ENCODE peak calls at places on chromosomes 3 and 15, in seven cellular contexts. E, U, X, B, Y, O and Z are unnamed samples.

GRCh38 chr15:79811406-79812405 is 85.1 kb downstream of the MTHFS start:
- DNase-seq in B (peak; percentile 73), E (no peak), O (peak; percentile 77), Y (peak; percentile 39), X (peak; percentile 88), U (no peak), Z (peak; percentile 80)

GRCh38 chr3:49377483-49377882 is 19.3 kb upstream of the GPX1 start:
- DNase-seq in Y (peak; percentile 85), O (no peak), E (peak; percentile 17), X (peak; percentile 59), B (no peak), U (peak; percentile 81), Z (peak; percentile 71)

GRCh38 chr3:54891540-54891897 is 36.3 kb downstream of the LRTM1 start:
- DNase-seq in E (no peak), X (peak; percentile 95), O (peak; percentile 71), U (no peak), B (peak; percentile 94), Y (peak; percentile 96), Z (peak; percentile 96)

GRCh38 chr3:177104299-177104992 is 92.8 kb downstream of the TBL1XR1 start:
- DNase-seq in U (no peak), X (peak; percentile 36), Y (no peak), B (no peak), O (no peak), E (no peak), Z (no peak)

GRCh38 chr3:60594025-60594424 is 657.2 kb downstream of the FHIT start:
- DNase-seq in U (no peak), Y (peak; percentile 75), O (peak; percentile 79), X (peak; percentile 53), E (no peak), B (peak; percentile 62), Z (peak; percentile 75)

GRCh38 chr3:125212509-125213372 is at the start of gene SLC12A8:
- DNase-seq in O (no peak), U (no peak), X (no peak), E (no peak), B (peak; percentile 47), Y (no peak), Z (no peak)

GRCh38 chr3:34078418-34078817 is 280.0 kb downstream of the PDCD6IP start:
- DNase-seq in U (no peak), O (no peak), B (no peak), X (no peak), Y (no peak), E (no peak), Z (no peak)

GRCh38 chr3:139005356-139005993 is 593 bp downstream of the PRR23A start:
- DNase-seq in U (no peak), X (no peak), O (no peak), Y (no peak), B (no peak), E (no peak), Z (no peak)

GRCh38 chr3:149898771-149899170 is 71.9 kb downstream of the PFN2 start:
- DNase-seq in B (peak; percentile 5), X (peak; percentile 88), Y (peak; percentile 80), U (no peak), O (no peak), E (no peak), Z (peak; percentile 30)

GRCh38 chr3:128278761-128279593 is 125.7 kb downstream of the EEFSEC start:
- DNase-seq in B (peak; percentile 80), E (no peak), O (peak; percentile 79), U (no peak), X (peak; percentile 89), Y (peak; percentile 68), Z (peak; percentile 90)

GRCh38 chr15:92709064-92709463 is 53.5 kb upstream of the FAM174B start:
- DNase-seq in Y (no peak), E (no peak), U (no peak), O (no peak), X (peak; percentile 23), B (no peak), Z (no peak)

GRCh38 chr3:132997404-132997803 is 40.8 kb upstream of the TMEM108 start:
- DNase-seq in U (no peak), X (no peak), O (no peak), Y (no peak), B (no peak), E (no peak), Z (no peak)

GRCh38 chr15:40325700-40326099 is 2.2 kb downstream of the INAFM2 start:
- DNase-seq in U (no peak), X (no peak), Y (no peak), E (no peak), B (no peak), O (no peak), Z (no peak)

GRCh38 chr3:128426128-128426921 is 40.4 kb downstream of the DNAJB8 start:
- DNase-seq in B (peak; percentile 79), O (no peak), E (peak; percentile 58), X (peak; percentile 23), Y (peak; percentile 16), U (no peak), Z (peak; percentile 12)

GRCh38 chr3:59607628-59608027 is 557.8 kb upstream of the CFAP20DC start:
- DNase-seq in E (no peak), X (peak; percentile 6), U (no peak), Y (peak; percentile 5), B (peak; percentile 23), O (no peak), Z (peak; percentile 42)

GRCh38 chr3:178146406-178146831 is 389.8 kb upstream of the KCNMB2 start:
- DNase-seq in B (no peak), U (no peak), X (no peak), Y (no peak), O (no peak), E (no peak), Z (peak; percentile 42)

GRCh38 chr3:169699536-169700050 is 36.1 kb upstream of the MECOM start:
- DNase-seq in Y (peak; percentile 64), O (peak; percentile 53), X (peak; percentile 85), U (no peak), B (no peak), E (no peak), Z (no peak)

GRCh38 chr3:11405323-11405722 is 133.1 kb downstream of the ATG7 start:
- DNase-seq in X (no peak), E (no peak), U (no peak), B (no peak), O (no peak), Y (no peak), Z (no peak)
- H3K4me3 ChIP-seq in X (no peak overlapping the region), E (no peak overlapping the region), U (no peak overlapping the region), B (no peak overlapping the region), O (no peak overlapping the region), Y (no peak overlapping the region), Z (no peak overlapping the region)

DNA sequence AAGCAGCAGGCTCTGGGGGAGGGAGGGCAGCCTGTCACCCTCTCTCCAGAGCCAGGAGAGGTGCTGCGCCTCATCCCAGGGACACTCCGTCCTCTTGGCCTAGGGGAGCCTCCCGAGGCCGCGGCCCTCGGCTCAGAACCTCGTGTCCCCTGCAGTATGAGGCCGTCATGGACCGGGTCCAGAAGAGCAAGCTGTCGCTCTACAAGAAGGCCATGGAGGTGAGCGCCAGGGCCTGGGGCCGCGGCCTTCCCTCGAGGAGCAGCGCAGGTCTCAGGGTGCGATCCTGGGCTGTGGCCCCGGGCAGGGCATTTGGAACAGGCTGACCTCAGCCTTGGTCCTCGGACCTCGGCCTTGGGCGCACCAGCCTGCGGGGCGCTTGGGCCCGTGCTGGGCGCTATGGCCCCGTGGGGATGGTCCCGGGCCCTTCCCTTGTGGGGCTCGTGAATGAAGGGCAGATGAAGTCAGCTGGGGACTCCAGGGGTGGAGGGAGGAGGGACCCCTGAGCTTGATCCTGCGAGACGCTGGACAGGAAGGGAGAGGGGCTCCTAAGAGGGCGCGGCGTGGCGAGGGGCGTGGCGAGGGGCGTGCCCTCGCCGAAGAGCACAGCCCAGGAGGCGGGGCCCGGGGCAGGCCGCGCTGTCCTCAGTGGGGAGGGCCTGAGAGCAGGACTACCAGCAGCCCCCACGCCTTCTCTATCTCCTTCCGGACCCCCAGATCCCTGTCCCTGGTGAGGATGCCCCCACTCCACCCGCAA is 32.9 kb downstream of the PSTPIP1 start:
- DNase-seq in U (no peak), E (no peak), Y (no peak), O (peak; percentile 44), B (no peak), X (no peak), Z (no peak)
- H3K4me3 ChIP-seq in U (no peak overlapping the region), E (no peak overlapping the region), Y (peak overlapping the region; percentile 30), O (no peak overlapping the region), B (no peak overlapping the region), X (peak overlapping the region; percentile 37), Z (no peak overlapping the region)

DNA sequence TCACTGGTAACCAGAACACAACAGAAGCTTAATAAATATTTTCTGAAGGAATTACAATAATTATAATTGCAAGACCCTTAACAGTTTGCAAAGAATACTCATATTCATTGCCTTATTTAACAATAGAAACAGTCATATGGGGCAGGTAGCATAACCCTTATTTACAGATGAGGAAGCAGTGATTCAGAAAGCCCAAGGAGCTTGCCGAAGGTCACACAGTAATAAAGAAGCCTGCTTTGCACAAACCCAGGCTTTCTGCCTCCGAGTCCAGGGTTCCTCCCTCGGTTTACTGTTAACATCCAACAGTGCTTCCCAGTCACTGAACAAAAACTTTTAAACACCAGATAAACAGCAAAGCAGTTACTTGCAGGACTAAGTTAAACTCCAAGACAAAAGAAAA is 35.3 kb downstream of the SRGAP3 start:
- DNase-seq in O (no peak), X (no peak), B (no peak), U (no peak), Y (no peak), E (no peak), Z (no peak)
- H3K4me3 ChIP-seq in O (no peak overlapping the region), X (no peak overlapping the region), B (no peak overlapping the region), U (no peak overlapping the region), Y (no peak overlapping the region), E (no peak overlapping the region), Z (no peak overlapping the region)

GRCh38 chr3:13021141-13021933 is 51.9 kb downstream of the IQSEC1 start:
- DNase-seq in O (peak; percentile 44), X (no peak), U (no peak), Y (peak; percentile 18), E (no peak), B (no peak), Z (no peak)

GRCh38 chr3:13020159-13020558 is 53.1 kb downstream of the IQSEC1 start:
- DNase-seq in Y (no peak), B (no peak), E (no peak), O (peak; percentile 45), U (no peak), X (no peak), Z (no peak)

GRCh38 chr3:13023251-13024055 is 49.8 kb downstream of the IQSEC1 start:
- DNase-seq in X (no peak), Y (peak; percentile 75), B (no peak), E (no peak), U (no peak), O (peak; percentile 50), Z (no peak)

GRCh38 chr3:13022348-13023250 is 50.6 kb downstream of the IQSEC1 start:
- DNase-seq in E (no peak), O (peak; percentile 93), U (no peak), B (peak; percentile 81), Y (peak; percentile 88), X (peak; percentile 85), Z (peak; percentile 75)

DNA sequence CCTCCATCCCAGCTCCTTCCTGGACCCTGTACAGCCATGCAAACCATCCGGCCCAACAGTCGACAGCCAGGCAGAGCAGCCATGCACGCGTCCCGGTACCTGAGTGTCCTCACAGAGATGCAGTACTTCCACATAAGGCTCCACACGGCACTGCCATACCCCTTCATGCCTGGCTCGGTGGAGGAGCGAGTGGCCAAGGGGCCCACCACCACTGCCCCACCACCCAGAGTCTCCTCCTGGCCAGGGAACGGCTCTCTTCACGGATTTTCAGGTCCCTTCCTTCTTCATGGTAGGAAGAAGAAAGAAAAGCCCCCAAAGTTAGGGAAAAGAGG is 51.3 kb downstream of the IQSEC1 start:
- DNase-seq in B (no peak), X (no peak), O (peak; percentile 47), U (no peak), Y (peak; percentile 11), E (no peak), Z (no peak)
- H3K4me3 ChIP-seq in B (no peak overlapping the region), X (no peak overlapping the region), O (no peak overlapping the region), U (no peak overlapping the region), Y (peak overlapping the region; percentile 1), E (no peak overlapping the region), Z (peak overlapping the region; percentile 9)

GRCh38 chr3:69090021-69090420 is 5.3 kb downstream of the ARL6IP5 start:
- DNase-seq in X (peak; percentile 78), E (no peak), B (no peak), O (no peak), U (no peak), Y (peak; percentile 84), Z (peak; percentile 90)
- H3K4me3 ChIP-seq in X (no peak overlapping the region), E (peak overlapping the region; percentile 91), B (no peak overlapping the region), O (no peak overlapping the region), U (no peak overlapping the region), Y (no peak overlapping the region), Z (no peak overlapping the region)